ENCODE peak calls at places on chromosomes 11 and 22, in eight cellular contexts. B is body of pancreas; I is fibroblast of the aortic adventitia; W is AG04450; N is tibial nerve; H is CD8-positive, alpha-beta T cell; M is breast epithelium; K is fibroblast of mammary gland. D is an unnamed sample.

GRCh38 chr22:26894766-26895485 is 237.5 kb downstream of the MIAT start:
- DNase-seq in N (no peak), K (peak), M (no peak), W (peak), I (peak), H (no peak), B (peak), D (peak)

GRCh38 chr11:89021339-89021738 is 44.4 kb downstream of the GRM5 start:
- DNase-seq in B (no peak), W (no peak), I (no peak), K (no peak), M (no peak), H (no peak), N (no peak), D (no peak)

GRCh38 chr11:23865341-23865975 is 631.4 kb upstream of the LUZP2 start:
- DNase-seq in M (no peak), K (peak), I (no peak), H (no peak), B (no peak), W (no peak), N (no peak), D (peak)

GRCh38 chr11:95338430-95338991 is 107.5 kb upstream of the SESN3 start:
- DNase-seq in B (peak), K (peak), M (peak), H (no peak), N (peak), W (no peak), I (peak), D (no peak)

GRCh38 chr11:15730617-15731385 is 616.1 kb downstream of the INSC start:
- DNase-seq in B (no peak), W (no peak), H (no peak), M (no peak), K (no peak), N (no peak), I (no peak), D (no peak)

GRCh38 chr11:134477486-134477885 is 65.4 kb upstream of the B3GAT1 start:
- DNase-seq in M (no peak), B (no peak), H (no peak), I (no peak), W (no peak), N (no peak), K (no peak), D (no peak)

GRCh38 chr22:38657248-38657909 is 941 bp downstream of the CBY1 start:
- DNase-seq in K (peak), I (peak), B (peak), M (no peak), W (no peak), N (no peak), H (peak), D (no peak)

GRCh38 chr11:87083029-87083428 is 45.3 kb downstream of the TMEM135 start:
- DNase-seq in H (no peak), B (no peak), M (no peak), W (no peak), N (no peak), I (no peak), K (no peak), D (no peak)

GRCh38 chr11:109071712-109072524 is 350.1 kb upstream of the C11orf87 start:
- DNase-seq in I (peak), K (peak), M (peak), N (no peak), W (peak), H (no peak), B (peak), D (no peak)

GRCh38 chr11:131688056-131688693 is 317.8 kb downstream of the NTM start:
- DNase-seq in N (peak), B (peak), K (peak), M (no peak), W (no peak), H (no peak), I (peak), D (no peak)

GRCh38 chr22:39592104-39593060 is 21.8 kb downstream of the CACNA1I start:
- DNase-seq in I (peak), K (peak), N (no peak), B (peak), W (peak), M (peak), H (no peak), D (peak)

GRCh38 chr11:84871116-84871515 is 756.0 kb downstream of the DLG2 start:
- DNase-seq in M (no peak), I (no peak), W (no peak), B (no peak), K (peak), N (no peak), H (no peak), D (no peak)

GRCh38 chr22:46827072-46827780 is 64.8 kb downstream of the TBC1D22A start:
- DNase-seq in B (no peak), W (no peak), K (no peak), N (no peak), M (no peak), I (no peak), H (no peak), D (no peak)

GRCh38 chr11:1928891-1929541 is 9.5 kb downstream of the TNNT3 start:
- DNase-seq in N (no peak), H (no peak), M (no peak), K (no peak), B (no peak), W (no peak), I (no peak), D (no peak)

GRCh38 chr11:87223816-87224215 is 186.1 kb downstream of the TMEM135 start:
- DNase-seq in H (no peak), N (no peak), K (peak), W (no peak), I (peak), B (no peak), M (no peak), D (peak)

GRCh38 chr11:118916842-118917388 is 8.8 kb downstream of the BCL9L start:
- DNase-seq in W (no peak), H (peak), B (peak), N (no peak), K (peak), I (peak), M (no peak), D (peak)

GRCh38 chr11:30328676-30329075 is 5.8 kb downstream of the ARL14EP start:
- DNase-seq in I (peak), M (no peak), N (no peak), K (peak), H (no peak), W (no peak), B (no peak), D (peak)

GRCh38 chr11:104917259-104918112 is 19.2 kb upstream of the CASP12 start:
- DNase-seq in K (no peak), B (no peak), W (no peak), H (no peak), M (no peak), I (no peak), N (no peak), D (no peak)

GRCh38 chr11:12019337-12019736 is 10.9 kb upstream of the DKK3 start:
- DNase-seq in K (no peak), N (no peak), W (no peak), B (no peak), H (no peak), I (peak), M (no peak), D (no peak)

GRCh38 chr11:43579171-43579918 is 101.2 kb upstream of the HSD17B12 start:
- DNase-seq in M (no peak), H (no peak), N (no peak), W (no peak), B (no peak), I (peak), K (peak), D (no peak)

GRCh38 chr22:45207981-45208664 is 32.6 kb downstream of the KIAA0930 start:
- DNase-seq in B (peak), N (no peak), M (no peak), H (no peak), K (peak), W (peak), I (peak), D (no peak)

GRCh38 chr11:63572026-63572688 is 9.0 kb upstream of the PLAAT2 start:
- DNase-seq in M (no peak), I (no peak), B (no peak), N (no peak), H (no peak), K (no peak), W (no peak), D (no peak)

GRCh38 chr22:32378703-32379272 is 21.1 kb downstream of the RFPL3 start:
- DNase-seq in N (no peak), K (peak), H (no peak), M (no peak), I (no peak), W (no peak), B (no peak), D (no peak)

GRCh38 chr22:24833881-24834495 is 28.0 kb downstream of the SGSM1 start:
- DNase-seq in N (no peak), K (no peak), B (no peak), I (no peak), W (no peak), M (no peak), H (no peak), D (no peak)

GRCh38 chr22:24827305-24827704 is 21.3 kb downstream of the SGSM1 start:
- DNase-seq in B (peak), M (no peak), H (no peak), N (no peak), K (no peak), W (no peak), I (no peak), D (no peak)

GRCh38 chr22:24830205-24830979 is 24.4 kb downstream of the SGSM1 start:
- DNase-seq in H (no peak), B (no peak), K (no peak), M (no peak), W (no peak), N (no peak), I (no peak), D (no peak)

GRCh38 chr22:24834845-24835570 is 29.0 kb downstream of the SGSM1 start:
- DNase-seq in I (no peak), B (peak), K (peak), N (no peak), W (no peak), M (no peak), H (no peak), D (no peak)

GRCh38 chr22:24831678-24832077 is 25.7 kb downstream of the SGSM1 start:
- DNase-seq in K (no peak), M (no peak), H (no peak), W (no peak), B (no peak), N (no peak), I (no peak), D (no peak)
- TF ChIP-seq CTCF in K (no peak), M (no peak), H (no peak), W (no peak), B (no peak), N (no peak), I (no peak), D (no peak)

DNA sequence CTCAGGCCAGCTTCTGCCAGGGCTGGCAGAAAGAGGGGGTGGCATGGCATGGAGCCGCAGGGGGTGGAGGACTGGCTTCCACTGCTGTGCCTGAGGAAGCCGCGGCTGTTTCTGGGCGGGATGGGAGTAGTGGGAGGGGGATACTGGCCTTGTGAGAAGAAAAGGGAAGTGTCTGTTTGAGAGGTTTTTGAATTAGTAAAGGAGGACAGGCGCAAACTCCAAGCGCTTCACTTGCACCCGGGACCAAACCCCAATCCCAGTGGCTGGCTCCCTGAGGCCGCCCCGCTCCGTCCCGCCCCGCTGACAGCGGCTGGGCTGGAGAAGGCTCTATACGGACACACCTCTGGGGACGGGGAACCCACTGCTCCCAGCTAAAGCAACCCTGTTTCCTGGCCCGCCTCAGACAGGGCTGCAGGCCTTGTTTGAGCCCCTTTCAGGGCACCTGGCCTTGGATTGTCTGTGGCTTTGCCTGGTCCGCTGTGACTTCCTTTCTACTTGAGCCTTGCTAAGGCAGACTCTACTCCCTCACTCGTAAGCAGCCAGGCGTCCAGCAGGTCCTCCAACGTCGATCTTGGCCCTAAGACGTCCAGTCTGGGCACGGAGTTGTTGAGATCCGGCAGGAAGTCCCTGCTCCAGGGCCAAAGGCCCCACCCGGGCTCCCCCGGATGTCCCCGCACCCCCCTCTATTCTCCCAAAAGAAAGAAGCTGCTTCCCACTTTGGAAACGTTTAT is 2.2 kb downstream of the APOA1 start:
- DNase-seq in K (peak), H (no peak), W (no peak), I (no peak), B (no peak), N (no peak), M (no peak), D (no peak)
- H3K4me3 ChIP-seq in K (peak), H (peak), W (peak), I (no peak), B (no peak), N (peak), M (peak), D (no peak)

GRCh38 chr22:50184004-50184461 is 1.7 kb upstream of the TRABD start:
- DNase-seq in W (no peak), B (peak), M (peak), I (peak), N (peak), H (no peak), K (peak), D (no peak)
- TF ChIP-seq CTCF in W (no peak), B (no peak), M (no peak), I (no peak), N (no peak), H (no peak), K (no peak), D (no peak)

DNA sequence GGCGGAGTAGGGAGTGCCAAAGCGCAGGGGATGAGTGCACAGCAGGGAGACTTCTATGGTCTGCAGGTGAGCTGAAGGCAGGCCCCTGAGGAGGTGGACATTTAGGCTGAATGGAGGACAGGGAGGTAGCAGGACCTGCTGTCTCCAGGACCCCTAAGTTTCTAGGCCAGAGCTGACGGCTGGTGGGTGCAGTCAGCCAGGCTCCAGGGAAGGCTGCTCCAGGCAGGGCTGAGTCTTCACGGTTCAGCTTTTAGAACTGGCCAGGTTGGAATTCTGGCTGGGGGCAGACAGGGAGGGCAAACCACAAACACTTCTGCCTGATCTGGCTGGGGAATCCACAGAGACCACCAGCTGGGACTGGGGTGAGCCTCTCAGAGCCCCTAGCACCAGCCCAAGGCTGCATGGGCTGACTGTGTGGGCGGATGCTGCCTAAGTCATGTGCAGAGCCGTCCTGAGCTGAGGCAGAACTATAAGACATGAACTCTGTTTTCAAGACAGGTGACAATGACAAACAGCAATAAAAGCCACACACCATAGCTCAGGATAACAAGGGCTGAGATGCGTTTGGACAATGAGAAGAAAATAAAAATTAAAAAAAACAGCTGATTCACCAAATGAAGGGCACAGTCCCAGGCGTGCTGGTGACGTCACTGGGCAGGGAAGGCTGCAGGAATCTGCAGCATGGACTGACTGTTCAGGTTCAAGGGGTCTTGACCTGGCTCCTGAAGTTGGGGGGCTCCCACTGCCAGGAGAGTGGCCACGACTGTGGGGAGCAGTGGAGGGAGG is 10.4 kb upstream of the MALAT1 start:
- DNase-seq in H (no peak), K (peak), I (peak), W (no peak), N (no peak), M (no peak), B (peak), D (no peak)
- H3K4me3 ChIP-seq in H (no peak), K (no peak), I (peak), W (peak), N (peak), M (peak), B (no peak), D (peak)